ENCODE peak calls at places on chromosomes 1 and 21, in five cellular contexts. U is cardiac muscle cell, K is breast epithelium, A is colonic mucosa, X is Karpas-422. Q is an unnamed sample.

GRCh38 chr1:13960376-13960987 is 260.5 kb downstream of the PRDM2 start:
- DNase-seq in K (peak), A (peak), U (peak), X (peak), Q (peak)

GRCh38 chr1:203117611-203118575 is 9.6 kb upstream of the ADORA1 start:
- DNase-seq in A (peak), K (no peak), X (peak), U (peak), Q (peak)

GRCh38 chr21:33026878-33027400 is 1.2 kb downstream of the OLIG2 start:
- DNase-seq in A (no peak), K (no peak), U (no peak), X (no peak), Q (no peak)

GRCh38 chr1:174999926-175000696 is at the start of gene CACYBP:
- DNase-seq in A (peak), K (no peak), U (peak), X (no peak), Q (peak)

GRCh38 chr1:59516881-59517280 is 220.0 kb downstream of the FGGY start:
- DNase-seq in K (no peak), X (no peak), U (peak), A (no peak), Q (no peak)

GRCh38 chr1:174788981-174789380 is 210.8 kb upstream of the CACYBP start:
- DNase-seq in K (no peak), A (no peak), U (peak), X (no peak), Q (no peak)

GRCh38 chr1:147115496-147115895 is 56.8 kb downstream of the PRKAB2 start:
- DNase-seq in U (no peak), K (no peak), X (no peak), A (no peak), Q (no peak)

GRCh38 chr1:193614817-193615216 is 428.4 kb upstream of the B3GALT2 start:
- DNase-seq in U (peak), X (no peak), A (no peak), K (no peak), Q (no peak)

GRCh38 chr21:41825881-41826280 is 53.3 kb downstream of the PRDM15 start:
- DNase-seq in A (no peak), K (no peak), U (no peak), X (no peak), Q (no peak)

GRCh38 chr21:36491191-36491916 is 11.4 kb upstream of the CLDN14 start:
- DNase-seq in U (no peak), A (peak), K (no peak), X (no peak), Q (no peak)

GRCh38 chr1:200075522-200075921 is 48.0 kb downstream of the NR5A2 start:
- DNase-seq in A (no peak), X (no peak), U (peak), K (no peak), Q (no peak)

GRCh38 chr1:232554431-232554830 is 75.5 kb downstream of the SIPA1L2 start:
- DNase-seq in K (no peak), A (no peak), U (no peak), X (no peak), Q (no peak)

GRCh38 chr1:100597069-100597741 is 59.3 kb downstream of the GPR88 start:
- DNase-seq in K (no peak), X (no peak), U (peak), A (no peak), Q (no peak)

GRCh38 chr1:24516506-24516905 is 13.9 kb downstream of the RCAN3 start:
- DNase-seq in U (no peak), K (no peak), X (no peak), A (no peak), Q (no peak)

GRCh38 chr1:54413295-54413694 is 7.1 kb upstream of the SSBP3 start:
- DNase-seq in X (no peak), A (peak), U (peak), K (no peak), Q (no peak)

GRCh38 chr1:116921301-116921885 is 11.7 kb downstream of the PTGFRN start:
- DNase-seq in U (no peak), A (no peak), X (no peak), K (no peak), Q (no peak)

GRCh38 chr1:67814121-67814772 is 19.0 kb downstream of the GNG12 start:
- DNase-seq in K (no peak), X (no peak), A (no peak), U (no peak), Q (no peak)

GRCh38 chr1:61338899-61339298 is 256.5 kb downstream of the NFIA start:
- DNase-seq in A (no peak), K (no peak), U (no peak), X (no peak), Q (no peak)

GRCh38 chr1:168691541-168691940 is 37.5 kb downstream of the DPT start:
- DNase-seq in K (no peak), A (no peak), U (no peak), X (no peak), Q (no peak)

GRCh38 chr1:170471310-170471839 is 60.6 kb upstream of the GORAB start:
- DNase-seq in X (no peak), U (peak), A (no peak), K (no peak), Q (no peak)

GRCh38 chr21:43300496-43301423 is 126.2 kb downstream of the SIK1 start:
- DNase-seq in A (no peak), X (no peak), U (peak), K (no peak), Q (no peak)

GRCh38 chr21:43302769-43303168 is 124.2 kb downstream of the SIK1 start:
- DNase-seq in X (no peak), A (no peak), U (no peak), K (no peak), Q (no peak)

GRCh38 chr21:43303240-43304178 is 123.4 kb downstream of the SIK1 start:
- DNase-seq in X (peak), U (no peak), A (no peak), K (no peak), Q (no peak)

GRCh38 chr21:43301424-43302355 is 125.2 kb downstream of the SIK1 start:
- DNase-seq in A (no peak), U (no peak), K (no peak), X (no peak), Q (no peak)

GRCh38 chr21:43302356-43302700 is 124.6 kb downstream of the SIK1 start:
- DNase-seq in A (no peak), K (no peak), X (no peak), U (no peak), Q (no peak)
- H3K27ac ChIP-seq in A (no peak), K (peak), X (no peak), U (no peak), Q (no peak)

GRCh38 chr1:219188331-219188803 is 14.7 kb downstream of the LYPLAL1 start:
- DNase-seq in K (no peak), X (peak), U (no peak), A (no peak), Q (no peak)
- H3K27ac ChIP-seq in K (no peak), X (peak), U (peak), A (no peak), Q (no peak)

DNA sequence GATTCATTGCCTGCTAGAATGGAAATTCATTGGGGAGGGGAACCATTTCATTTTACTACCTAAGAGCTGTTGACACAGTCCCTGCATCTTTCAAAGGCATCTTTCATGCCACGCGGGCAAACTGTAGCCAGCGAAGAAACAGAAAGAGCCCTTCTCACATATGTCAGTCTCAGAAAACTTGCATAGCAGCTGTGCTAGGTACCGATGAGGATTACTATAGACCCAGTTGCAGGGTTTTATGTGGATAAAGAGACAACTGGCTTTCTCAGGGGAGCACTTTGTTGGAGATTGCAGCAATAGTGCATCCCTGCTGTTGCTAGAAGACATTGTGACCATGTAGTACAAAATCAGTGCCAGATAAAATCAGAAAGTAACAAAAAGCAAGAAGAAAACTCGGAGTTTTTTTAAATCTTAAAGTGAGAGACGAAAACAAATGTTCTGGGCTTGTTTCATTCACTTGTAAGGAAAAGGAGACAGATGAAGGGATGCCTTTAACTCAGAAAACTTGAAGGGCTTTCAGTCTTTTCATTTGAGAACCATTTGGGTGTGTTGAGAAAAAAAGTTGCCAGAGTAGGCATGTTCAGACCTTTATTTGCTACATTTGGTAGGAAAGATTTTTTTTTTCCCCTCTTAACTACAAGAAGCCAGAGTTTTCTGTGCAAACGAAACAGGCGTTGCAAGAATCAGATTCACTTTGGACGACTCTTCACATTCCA is 804.1 kb downstream of the USP25 start:
- DNase-seq in A (no peak), X (no peak), K (no peak), U (no peak), Q (peak)
- H3K27ac ChIP-seq in A (no peak), X (no peak), K (peak), U (peak), Q (peak)

GRCh38 chr1:78672428-78672827 is 22.8 kb downstream of the IFI44 start:
- DNase-seq in X (no peak), A (no peak), U (no peak), K (no peak), Q (no peak)
- H3K27ac ChIP-seq in X (no peak), A (no peak), U (no peak), K (no peak), Q (no peak)

DNA sequence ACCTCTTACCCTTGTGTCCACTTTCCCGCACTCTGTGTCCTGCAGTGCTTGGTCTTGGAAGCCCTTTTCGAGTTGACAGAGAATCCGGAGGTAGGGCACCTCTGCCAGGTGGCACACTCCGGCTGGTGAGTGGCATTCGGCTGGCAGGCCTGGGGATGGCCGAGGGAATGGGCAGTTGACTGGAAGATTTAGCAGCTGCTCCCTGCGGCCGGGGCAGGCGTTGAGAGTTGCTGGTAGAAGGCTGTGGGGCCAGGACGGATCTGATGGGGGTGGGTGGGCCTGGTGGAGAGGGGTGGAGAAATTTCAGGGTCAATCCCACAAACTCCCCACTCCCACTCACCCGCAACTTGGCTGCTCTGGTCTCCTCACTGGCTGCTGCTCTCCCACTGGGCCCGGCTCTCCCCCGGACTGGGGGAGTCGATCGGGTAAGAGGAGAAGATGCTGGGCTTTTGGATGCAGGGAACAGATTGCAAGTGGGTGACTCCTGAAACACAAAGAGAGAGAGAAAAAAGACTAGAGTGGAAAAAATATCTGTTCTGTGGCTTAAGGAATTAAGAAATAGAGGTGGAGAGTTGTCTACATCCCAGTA is 2.1 kb downstream of the PSRC1 start:
- DNase-seq in A (no peak), K (no peak), U (no peak), X (no peak), Q (no peak)
- H3K27ac ChIP-seq in A (no peak), K (no peak), U (no peak), X (no peak), Q (peak)

GRCh38 chr1:11654571-11655262 is at the start of gene FBXO44:
- DNase-seq in U (peak), K (peak), A (peak), X (no peak), Q (no peak)
- H3K27ac ChIP-seq in U (no peak), K (peak), A (no peak), X (no peak), Q (peak)

GRCh38 chr1:7224081-7224534 is 438.9 kb downstream of the CAMTA1 start:
- DNase-seq in A (peak), U (no peak), X (peak), K (no peak), Q (no peak)
- H3K27ac ChIP-seq in A (no peak), U (no peak), X (no peak), K (no peak), Q (no peak)

GRCh38 chr1:230340778-230341546 is 85.2 kb downstream of the PGBD5 start:
- DNase-seq in K (no peak), A (no peak), U (no peak), X (no peak), Q (no peak)
- H3K27ac ChIP-seq in K (no peak), A (no peak), U (no peak), X (no peak), Q (peak)

GRCh38 chr1:44862829-44863406 is 19.9 kb upstream of the PTCH2 start:
- DNase-seq in U (peak), X (no peak), A (no peak), K (no peak), Q (no peak)

GRCh38 chr1:44857446-44857845 is 14.4 kb upstream of the PTCH2 start:
- DNase-seq in K (no peak), A (no peak), X (no peak), U (no peak), Q (no peak)

GRCh38 chr1:44855742-44856141 is 12.7 kb upstream of the PTCH2 start:
- DNase-seq in A (no peak), X (no peak), U (no peak), K (no peak), Q (no peak)

GRCh38 chr1:44854985-44855384 is 11.9 kb upstream of the PTCH2 start:
- DNase-seq in X (no peak), A (no peak), K (no peak), U (no peak), Q (no peak)

DNA sequence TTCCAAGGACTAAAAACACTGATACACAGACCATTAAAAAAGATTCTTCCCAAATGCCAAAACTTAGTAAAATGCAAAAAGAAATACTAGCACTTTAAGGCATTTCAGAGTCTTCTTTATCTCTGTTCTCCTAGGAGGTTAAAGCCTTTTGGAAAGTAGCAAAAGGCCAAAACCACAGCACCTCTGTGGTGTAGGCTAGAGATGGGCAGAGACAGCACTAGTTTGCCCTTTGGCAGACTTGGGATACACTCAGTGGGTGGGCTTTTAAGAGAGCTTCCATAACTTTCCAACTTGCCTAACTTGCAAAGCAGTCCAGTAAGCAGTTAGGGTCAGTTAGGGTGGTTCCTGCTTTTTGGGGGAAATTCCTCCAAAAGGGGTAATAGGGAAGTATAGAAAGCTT is 17.8 kb upstream of the PTCH2 start:
- DNase-seq in X (no peak), A (no peak), U (peak), K (no peak), Q (no peak)
- H3K27ac ChIP-seq in X (peak), A (no peak), U (no peak), K (peak), Q (no peak)

Q was measured in substantia nigra.